ENCODE peak calls at places on chromosome 2, in nine cellular contexts. L is foreskin keratinocyte; G is CD8-positive, alpha-beta T cell; X is endodermal cell; Q is fibroblast of lung; J is adrenal gland; P is tibial nerve; R is neural progenitor cell; M is Calu3. E is an unnamed sample.

GRCh38 chr2:54954158-54954557 is 96.1 kb downstream of the RTN4 start:
- DNase-seq in L (no peak), X (no peak), R (no peak), G (no peak), J (no peak), Q (no peak), M (no peak), P (no peak), E (no peak)

GRCh38 chr2:217849154-217849553 is 153.6 kb downstream of the TNS1 start:
- DNase-seq in M (no peak), L (no peak), Q (peak), X (no peak), J (no peak), R (no peak), P (no peak), G (no peak), E (no peak)

GRCh38 chr2:223928113-223929006 is 16.8 kb downstream of the WDFY1 start:
- DNase-seq in J (no peak), Q (no peak), P (no peak), X (no peak), R (no peak), M (no peak), L (no peak), G (no peak), E (no peak)

GRCh38 chr2:216108310-216108966 is 710 bp upstream of the XRCC5 start:
- DNase-seq in L (no peak), Q (no peak), G (no peak), R (peak), X (peak), J (no peak), M (no peak), P (no peak), E (no peak)

GRCh38 chr2:119701352-119701751 is 22.4 kb downstream of the TMEM177 start:
- DNase-seq in X (peak), J (no peak), R (no peak), M (no peak), Q (no peak), P (no peak), G (no peak), L (no peak), E (no peak)

GRCh38 chr2:96205888-96206287 is 2.7 kb downstream of the STARD7 start:
- DNase-seq in R (no peak), M (no peak), G (no peak), Q (peak), P (no peak), L (no peak), X (no peak), J (no peak), E (no peak)

GRCh38 chr2:6589171-6589570 is 276.5 kb downstream of the CMPK2 start:
- DNase-seq in L (no peak), X (no peak), J (no peak), Q (no peak), P (no peak), R (no peak), M (no peak), G (no peak), E (no peak)

GRCh38 chr2:140643761-140644187 is 1487.0 kb downstream of the LRP1B start:
- DNase-seq in L (peak), Q (peak), X (no peak), G (no peak), P (no peak), M (no peak), R (no peak), J (no peak), E (no peak)

GRCh38 chr2:222946700-222947278 is 86.0 kb downstream of the ACSL3 start:
- DNase-seq in X (no peak), M (no peak), G (no peak), J (no peak), R (no peak), L (no peak), P (no peak), Q (no peak), E (no peak)

GRCh38 chr2:19614066-19614465 is 255.6 kb upstream of the OSR1 start:
- DNase-seq in R (no peak), L (no peak), M (no peak), Q (no peak), X (no peak), J (no peak), G (no peak), P (no peak), E (no peak)

GRCh38 chr2:160407393-160408204 is 86.0 kb downstream of the RBMS1 start:
- DNase-seq in P (no peak), Q (peak), J (peak), G (peak), L (no peak), M (peak), X (peak), R (peak), E (peak)

GRCh38 chr2:47277987-47278386 is 122.9 kb upstream of the STPG4 start:
- DNase-seq in R (no peak), L (no peak), J (no peak), P (no peak), Q (no peak), X (no peak), G (no peak), M (no peak), E (no peak)

GRCh38 chr2:852168-852567 is 98.5 kb upstream of the SNTG2 start:
- DNase-seq in R (no peak), G (no peak), L (no peak), X (no peak), J (no peak), Q (no peak), M (no peak), P (no peak), E (no peak)

GRCh38 chr2:856041-856440 is 94.6 kb upstream of the SNTG2 start:
- DNase-seq in G (no peak), L (no peak), P (no peak), R (no peak), M (no peak), X (no peak), Q (no peak), J (no peak), E (no peak)

GRCh38 chr2:853203-853870 is 97.3 kb upstream of the SNTG2 start:
- DNase-seq in J (no peak), Q (no peak), X (no peak), R (no peak), L (no peak), M (no peak), G (no peak), P (no peak), E (no peak)

GRCh38 chr2:855177-855576 is 95.5 kb upstream of the SNTG2 start:
- DNase-seq in L (no peak), J (no peak), G (no peak), M (no peak), X (no peak), R (no peak), P (no peak), Q (no peak), E (no peak)

GRCh38 chr2:854460-854859 is 96.2 kb upstream of the SNTG2 start:
- DNase-seq in X (peak), L (no peak), Q (peak), M (peak), G (no peak), P (peak), J (peak), R (peak), E (peak)
- TF ChIP-seq CTCF in X (peak), L (peak), Q (no peak), M (no peak), G (no peak), P (peak), J (peak), R (peak), E (peak)

GRCh38 chr2:183068561-183068960 is 10.0 kb upstream of the DUSP19 start:
- DNase-seq in P (no peak), G (no peak), R (no peak), M (no peak), X (no peak), J (no peak), Q (no peak), L (no peak), E (no peak)

GRCh38 chr2:183069174-183069573 is 9.4 kb upstream of the DUSP19 start:
- DNase-seq in P (no peak), R (no peak), Q (no peak), X (no peak), M (no peak), L (no peak), J (no peak), G (no peak), E (no peak)

GRCh38 chr2:183072177-183072576 is 6.4 kb upstream of the DUSP19 start:
- DNase-seq in L (no peak), P (no peak), M (no peak), J (no peak), X (no peak), G (no peak), Q (no peak), R (no peak), E (no peak)

DNA sequence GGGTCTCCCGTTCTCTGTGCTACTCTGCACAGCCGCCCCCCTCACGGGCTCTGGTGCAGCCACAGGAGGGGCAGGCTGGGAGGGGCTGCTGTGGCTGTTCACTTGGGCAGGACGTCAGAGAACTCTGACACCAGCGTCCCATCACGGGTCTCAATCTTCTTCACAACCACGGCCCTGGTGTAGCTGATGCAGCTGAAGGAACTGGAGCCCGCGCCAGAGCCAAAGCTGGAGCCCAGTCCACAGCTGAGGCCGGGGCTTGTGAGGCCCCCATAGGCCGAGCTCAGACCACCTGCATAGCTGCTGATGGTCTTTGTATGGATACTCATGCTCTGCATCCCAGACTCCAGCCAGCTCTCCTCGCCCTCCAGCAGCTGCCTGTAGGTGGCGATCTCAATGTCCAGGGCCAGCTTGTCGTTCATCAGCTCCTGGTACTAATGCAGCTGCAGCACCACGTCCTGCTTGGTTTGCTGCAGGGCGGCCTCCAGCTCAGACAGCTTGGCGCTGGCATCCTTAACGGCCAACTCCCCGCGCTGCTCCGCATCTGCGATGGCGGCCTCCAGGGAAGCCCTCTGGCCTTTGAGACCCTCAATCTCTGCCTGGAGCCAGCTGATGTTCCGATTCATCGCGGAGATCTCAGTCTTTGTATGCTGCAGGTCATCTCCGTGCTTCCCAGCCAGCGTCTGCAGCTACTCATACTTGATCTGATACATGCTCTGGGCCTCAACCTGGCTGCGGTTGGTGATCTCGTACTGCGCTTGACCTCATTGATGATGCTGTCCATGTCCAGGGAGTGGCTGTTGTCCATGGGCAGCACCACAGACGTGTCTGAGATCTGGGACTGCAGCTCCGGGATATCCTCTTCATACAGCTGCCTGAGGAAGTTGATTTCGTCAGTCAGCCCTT is 7.4 kb upstream of the DUSP19 start:
- DNase-seq in Q (peak), R (peak), J (peak), G (no peak), X (peak), P (peak), L (no peak), M (peak), E (no peak)
- TF ChIP-seq CTCF in Q (peak), R (peak), J (peak), G (no peak), X (peak), P (peak), L (peak), M (no peak), E (peak)

GRCh38 chr2:231722721-231723307 is 14.5 kb downstream of the PTMA start:
- DNase-seq in P (no peak), G (no peak), X (no peak), R (peak), Q (no peak), M (no peak), J (no peak), L (no peak), E (no peak)

GRCh38 chr2:231720292-231720691 is 12.0 kb downstream of the PTMA start:
- DNase-seq in G (no peak), L (no peak), M (no peak), P (no peak), Q (no peak), J (no peak), X (peak), R (no peak), E (no peak)

GRCh38 chr2:231718799-231719198 is 10.5 kb downstream of the PTMA start:
- DNase-seq in X (no peak), M (no peak), P (no peak), J (no peak), Q (no peak), R (no peak), L (no peak), G (no peak), E (no peak)

GRCh38 chr2:231721641-231722310 is 13.5 kb downstream of the PTMA start:
- DNase-seq in J (no peak), P (no peak), Q (no peak), M (no peak), L (no peak), R (no peak), X (no peak), G (no peak), E (no peak)

DNA sequence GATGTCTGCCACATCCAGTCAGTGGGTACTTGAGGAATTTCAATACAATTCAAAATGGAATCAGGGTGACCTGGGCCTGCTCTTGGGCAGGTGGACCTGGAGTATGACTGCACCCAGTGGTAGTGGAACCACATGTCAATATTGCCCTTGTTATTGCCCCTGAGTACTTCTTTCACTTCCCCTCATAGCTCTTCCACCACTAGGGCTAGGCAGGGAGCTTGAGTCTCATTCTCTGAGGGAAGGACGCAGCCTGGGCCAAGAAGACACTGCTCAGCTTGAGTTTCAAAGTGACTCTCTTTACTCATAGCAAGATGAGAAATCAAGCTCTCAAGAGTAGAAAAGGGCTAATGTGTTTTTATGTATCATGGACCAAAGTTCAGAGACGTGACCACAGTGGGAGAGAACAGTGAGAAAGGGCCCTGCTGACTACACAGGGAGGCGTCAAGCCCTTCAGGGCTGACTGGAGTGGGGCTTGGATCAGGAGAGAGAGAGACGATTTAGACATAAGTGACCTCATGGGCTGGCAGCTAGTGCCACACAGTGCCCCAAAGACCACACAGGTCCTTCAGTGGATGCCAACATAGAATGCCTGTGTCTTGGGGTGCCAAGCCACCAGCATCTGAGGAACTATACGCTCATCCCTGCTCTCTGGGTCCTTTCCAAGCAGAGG is 12.8 kb downstream of the PTMA start:
- DNase-seq in Q (no peak), P (no peak), J (no peak), X (no peak), M (no peak), L (no peak), G (no peak), R (no peak), E (peak)
- TF ChIP-seq CTCF in Q (no peak), P (no peak), J (no peak), X (peak), M (no peak), L (no peak), G (no peak), R (no peak), E (no peak)

DNA sequence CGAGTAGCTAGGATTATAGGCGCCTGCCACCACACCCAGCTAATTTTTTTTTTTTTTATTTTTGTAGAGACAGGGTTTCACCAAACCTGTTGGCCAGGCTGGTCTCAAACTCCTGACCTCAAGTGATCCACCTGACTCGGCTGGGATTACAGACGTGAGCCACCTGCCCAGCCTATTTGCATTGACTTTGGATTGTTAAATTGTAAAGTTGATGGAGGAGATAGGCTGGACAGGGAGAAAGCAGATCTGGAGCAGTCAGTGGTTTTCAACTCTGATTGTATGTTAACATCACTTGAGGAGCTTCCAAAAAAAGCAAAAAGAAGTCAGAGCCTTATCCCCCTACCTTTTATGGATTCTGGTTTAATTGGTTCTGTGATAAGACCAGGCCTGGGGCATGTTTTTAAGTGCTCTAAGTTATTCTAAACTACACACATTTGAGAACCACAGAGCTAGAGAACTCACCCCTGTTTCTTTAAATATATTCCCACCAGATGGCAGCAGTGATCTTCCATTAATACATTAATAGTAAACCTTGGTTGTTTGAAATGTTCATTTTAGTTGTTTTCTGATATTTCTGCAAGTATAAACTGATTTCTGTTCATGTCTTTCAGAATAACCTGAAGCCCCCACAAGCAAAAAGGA is 7.5 kb downstream of the C2orf49 start:
- DNase-seq in J (no peak), X (no peak), P (peak), M (no peak), Q (peak), R (peak), G (no peak), L (no peak), E (no peak)
- TF ChIP-seq CTCF in J (peak), X (peak), P (peak), M (no peak), Q (no peak), R (peak), G (peak), L (peak), E (no peak)

DNA sequence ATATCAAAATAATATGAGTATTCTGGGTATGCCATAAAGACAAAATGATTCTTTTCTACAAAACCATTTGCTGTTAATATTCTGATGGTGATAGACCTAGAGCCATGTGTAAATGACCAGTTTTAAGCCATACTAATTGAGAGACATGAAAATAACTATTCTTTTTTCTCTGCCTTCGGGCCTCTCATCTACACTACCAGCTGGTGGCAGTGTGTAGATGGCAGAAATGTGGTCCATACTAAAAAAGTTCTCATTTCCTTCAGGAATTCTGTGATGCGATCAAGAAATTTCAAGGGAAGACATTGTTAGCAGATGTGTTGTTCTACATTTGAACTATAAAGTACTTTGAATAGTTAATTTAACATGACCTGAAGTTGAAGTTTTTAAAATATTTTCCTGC is 485.2 kb downstream of the TRIB2 start:
- DNase-seq in L (no peak), Q (peak), X (no peak), R (no peak), G (no peak), J (no peak), M (peak), P (no peak), E (no peak)
- TF ChIP-seq CTCF in L (peak), Q (no peak), X (peak), R (no peak), G (no peak), J (no peak), M (no peak), P (no peak), E (no peak)

E was measured in GM13976.